ENCODE peak calls at places on chromosomes 3 and 15, in eight cellular contexts. Q, I, U, Z, L, B, F and X are unnamed samples.

GRCh38 chr15:29451201-29451781 is 181.7 kb upstream of the NSMCE3 start:
- DNase-seq in Q (no peak), I (no peak), U (no peak), Z (no peak), L (peak), B (peak), F (no peak), X (peak)

GRCh38 chr3:1404270-1404669 is 311.4 kb downstream of the CNTN6 start:
- DNase-seq in Q (peak), I (no peak), U (peak), Z (no peak), L (no peak), B (no peak), F (no peak), X (peak)

GRCh38 chr3:156230291-156230900 is 110.0 kb downstream of the KCNAB1 start:
- DNase-seq in Q (no peak), I (no peak), U (no peak), Z (no peak), L (no peak), B (no peak), F (no peak), X (no peak)

GRCh38 chr15:101391431-101391830 is 96.4 kb upstream of the SNRPA1 start:
- DNase-seq in Q (no peak), I (no peak), U (no peak), Z (no peak), L (no peak), B (no peak), F (no peak), X (no peak)

GRCh38 chr3:32780735-32781210 is 37.0 kb upstream of the TRIM71 start:
- DNase-seq in Q (peak), I (no peak), U (peak), Z (peak), L (peak), B (peak), F (peak), X (peak)

GRCh38 chr15:66100761-66101160 is 152.8 kb downstream of the MEGF11 start:
- DNase-seq in Q (no peak), I (no peak), U (no peak), Z (no peak), L (no peak), B (no peak), F (no peak), X (no peak)

GRCh38 chr3:64022451-64023186 is 675 bp downstream of the PSMD6 start:
- DNase-seq in Q (no peak), I (peak), U (peak), Z (no peak), L (peak), B (no peak), F (no peak), X (no peak)

GRCh38 chr15:43105077-43105769 is 615 bp downstream of the UBR1 start:
- DNase-seq in Q (no peak), I (no peak), U (peak), Z (no peak), L (peak), B (no peak), F (peak), X (no peak)

GRCh38 chr15:98727115-98728040 is 79.0 kb downstream of the IGF1R start:
- DNase-seq in Q (peak), I (no peak), U (peak), Z (peak), L (peak), B (peak), F (peak), X (peak)

GRCh38 chr3:174251696-174252095 is 607.4 kb upstream of the NAALADL2 start:
- DNase-seq in Q (no peak), I (no peak), U (no peak), Z (no peak), L (no peak), B (no peak), F (no peak), X (no peak)

GRCh38 chr15:45630958-45631691 is 3.7 kb upstream of the SQOR start:
- DNase-seq in Q (no peak), I (no peak), U (peak), Z (peak), L (no peak), B (peak), F (peak), X (no peak)

DNA sequence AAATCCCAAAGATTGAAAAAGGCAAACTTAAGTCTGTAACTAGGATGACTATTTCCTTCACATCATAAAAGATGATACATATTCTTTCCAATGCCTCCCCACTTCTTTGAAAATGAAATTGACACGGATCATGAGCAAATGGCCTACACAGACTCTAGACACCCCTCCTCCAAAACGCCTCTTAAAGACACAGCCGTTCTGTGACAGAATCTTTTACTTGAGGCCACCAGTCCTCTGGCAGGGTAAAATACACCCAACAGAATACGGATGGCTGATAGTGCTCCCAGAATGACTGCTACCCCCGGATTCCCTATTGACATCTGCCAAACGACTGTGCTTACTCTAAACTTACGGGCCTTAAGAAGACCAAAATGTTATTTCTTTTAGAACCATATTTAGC is 84.5 kb downstream of the TNIK start:
- DNase-seq in Q (no peak), I (no peak), U (no peak), Z (no peak), L (no peak), B (no peak), F (no peak), X (no peak)
- H3K4me3 ChIP-seq in Q (no peak), I (no peak), U (no peak), Z (no peak), L (no peak), B (no peak), F (no peak), X (no peak)

DNA sequence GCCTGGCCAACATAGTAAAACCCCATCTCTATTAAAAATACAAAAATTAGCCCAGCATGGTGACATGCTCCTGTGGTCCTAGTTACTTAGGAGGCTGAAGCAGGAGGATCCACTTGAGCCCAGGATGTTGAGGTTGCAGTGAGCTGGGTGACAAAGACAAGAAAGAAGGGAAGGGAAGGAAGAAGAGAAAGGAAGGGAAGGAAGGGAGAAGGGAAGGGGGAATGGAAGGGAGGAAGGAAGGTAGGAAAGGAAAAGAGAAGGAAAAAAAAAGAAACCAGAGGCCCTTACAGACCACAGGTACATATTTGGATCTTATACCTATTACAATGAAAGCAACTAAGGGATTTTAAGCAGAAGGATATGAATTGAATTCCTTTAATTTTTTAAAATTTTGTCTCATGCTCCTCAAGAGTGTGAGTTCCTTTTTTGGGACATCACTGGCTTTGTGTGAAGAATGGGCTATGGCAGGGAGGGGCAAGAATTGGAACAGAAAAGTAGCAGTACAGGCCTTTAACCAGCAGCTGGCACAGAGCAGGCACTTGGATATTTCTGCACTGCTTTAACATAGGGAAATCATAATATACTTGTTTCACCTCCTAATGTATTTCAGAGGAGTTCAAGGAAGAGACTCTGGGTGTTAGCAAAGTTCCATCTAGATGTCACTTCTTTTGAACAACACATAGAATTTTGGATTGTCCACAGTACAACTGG is 7.9 kb downstream of the RAB27A start:
- DNase-seq in Q (no peak), I (no peak), U (no peak), Z (no peak), L (no peak), B (no peak), F (no peak), X (no peak)
- H3K4me3 ChIP-seq in Q (no peak), I (no peak), U (no peak), Z (no peak), L (no peak), B (no peak), F (no peak), X (no peak)

GRCh38 chr15:40941528-40942336 is 11.5 kb upstream of the CHAC1 start:
- DNase-seq in Q (peak), I (peak), U (peak), Z (peak), L (peak), B (peak), F (peak), X (peak)

GRCh38 chr15:40942337-40942854 is 10.9 kb upstream of the CHAC1 start:
- DNase-seq in Q (no peak), I (no peak), U (no peak), Z (no peak), L (no peak), B (no peak), F (no peak), X (no peak)

GRCh38 chr15:40943764-40944365 is 9.4 kb upstream of the CHAC1 start:
- DNase-seq in Q (no peak), I (no peak), U (no peak), Z (no peak), L (no peak), B (no peak), F (no peak), X (no peak)

GRCh38 chr15:40941078-40941527 is 12.0 kb downstream of the DLL4 start:
- DNase-seq in Q (no peak), I (no peak), U (no peak), Z (no peak), L (no peak), B (no peak), F (no peak), X (no peak)

DNA sequence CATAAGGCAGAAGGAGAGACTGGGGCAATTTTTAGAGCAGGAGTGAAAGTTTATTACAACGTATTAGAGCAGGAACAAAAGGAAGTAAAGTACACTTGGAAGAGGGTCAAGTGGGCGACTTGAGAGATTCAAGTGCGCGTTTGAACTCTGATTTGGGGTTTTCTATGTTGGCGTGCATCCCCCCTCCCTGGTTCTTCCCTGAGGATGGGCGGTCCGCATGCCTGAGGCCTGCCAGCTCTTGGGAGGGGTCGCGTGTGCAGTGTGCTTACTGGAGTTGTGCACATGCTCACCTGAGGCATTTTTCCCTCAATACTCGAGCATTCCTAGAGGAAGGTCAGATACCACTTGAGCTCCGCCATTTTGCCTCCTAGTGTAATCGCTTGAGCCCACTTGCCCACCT is 10.4 kb upstream of the CHAC1 start:
- DNase-seq in Q (peak), I (no peak), U (no peak), Z (no peak), L (no peak), B (no peak), F (no peak), X (no peak)
- H3K4me3 ChIP-seq in Q (no peak), I (peak), U (no peak), Z (peak), L (no peak), B (no peak), F (no peak), X (no peak)

DNA sequence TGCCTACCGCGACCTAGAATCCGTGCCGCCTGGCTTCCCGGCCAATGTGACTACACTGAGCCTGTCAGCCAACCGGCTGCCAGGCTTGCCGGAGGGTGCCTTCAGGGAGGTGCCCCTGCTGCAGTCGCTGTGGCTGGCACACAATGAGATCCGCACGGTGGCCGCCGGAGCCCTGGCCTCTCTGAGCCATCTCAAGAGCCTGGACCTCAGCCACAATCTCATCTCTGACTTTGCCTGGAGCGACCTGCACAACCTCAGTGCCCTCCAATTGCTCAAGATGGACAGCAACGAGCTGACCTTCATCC is 1.4 kb downstream of the ISLR start:
- DNase-seq in Q (no peak), I (no peak), U (no peak), Z (no peak), L (peak), B (peak), F (no peak), X (no peak)
- H3K4me3 ChIP-seq in Q (no peak), I (no peak), U (no peak), Z (peak), L (no peak), B (no peak), F (no peak), X (no peak)